ENCODE peak calls at places on chromosomes 16 and 17, in six cellular contexts. R is EL; A is esophagus squamous epithelium; C is mucosa of gallbladder; I is stimulated activated CD8-positive, alpha-beta memory T cell treated with anti-CD3 and anti-CD28 coated beads, Interleukin-4, amount 100 ng/mL, for 4 hours; G is ACHN. N is an unnamed sample.

GRCh38 chr16:527015-527903 is at the start of gene CAPN15:
- DNase-seq in R (peak), A (no peak), C (peak), I (peak), G (peak), N (peak)

GRCh38 chr16:22328081-22328725 is 31.0 kb downstream of the POLR3E start:
- DNase-seq in R (no peak), A (no peak), C (no peak), I (no peak), G (no peak), N (no peak)

GRCh38 chr17:45432405-45433113 is at the start of gene ARHGAP27:
- DNase-seq in R (peak), A (no peak), C (no peak), I (no peak), G (no peak), N (peak)

GRCh38 chr17:1067282-1067956 is 70.5 kb downstream of the TIMM22 start:
- DNase-seq in R (no peak), A (no peak), C (peak), I (no peak), G (no peak), N (no peak)

GRCh38 chr17:72518810-72519597 is 398.2 kb downstream of the SOX9 start:
- DNase-seq in R (no peak), A (no peak), C (peak), I (no peak), G (no peak), N (no peak)

GRCh38 chr17:27817731-27818130 is 17.4 kb upstream of the NOS2 start:
- DNase-seq in R (peak), A (no peak), C (no peak), I (no peak), G (no peak), N (peak)

GRCh38 chr17:45436161-45436560 is 3.5 kb upstream of the ARHGAP27 start:
- DNase-seq in R (no peak), A (no peak), C (no peak), I (no peak), G (no peak), N (no peak)

GRCh38 chr16:50227665-50228064 is 38.7 kb upstream of the ADCY7 start:
- DNase-seq in R (no peak), A (no peak), C (no peak), I (no peak), G (no peak), N (no peak)

GRCh38 chr17:81330884-81331245 is 35.8 kb upstream of the SLC38A10 start:
- DNase-seq in R (no peak), A (no peak), C (no peak), I (no peak), G (no peak), N (no peak)

GRCh38 chr16:2963611-2964415 is at the start of gene KREMEN2:
- DNase-seq in R (peak), A (no peak), C (no peak), I (no peak), G (peak), N (peak)

GRCh38 chr16:15403392-15403995 is 7.9 kb downstream of the MPV17L start:
- DNase-seq in R (no peak), A (no peak), C (no peak), I (no peak), G (no peak), N (peak)

GRCh38 chr17:17179371-17179827 is 26.7 kb downstream of the PLD6 start:
- DNase-seq in R (no peak), A (no peak), C (no peak), I (no peak), G (no peak), N (peak)

GRCh38 chr17:68314916-68315535 is 23.7 kb downstream of the ARSG start:
- DNase-seq in R (no peak), A (no peak), C (peak), I (no peak), G (no peak), N (no peak)

GRCh38 chr16:71339481-71340171 is 18.9 kb upstream of the CALB2 start:
- DNase-seq in R (no peak), A (no peak), C (no peak), I (no peak), G (no peak), N (no peak)

GRCh38 chr17:44875761-44876160 is 23.5 kb downstream of the EFTUD2 start:
- DNase-seq in R (no peak), A (no peak), C (no peak), I (no peak), G (no peak), N (no peak)

GRCh38 chr17:56819431-56820145 is 14.1 kb downstream of the C17orf67 start:
- DNase-seq in R (peak), A (no peak), C (peak), I (peak), G (peak), N (peak)

GRCh38 chr17:74645010-74645409 is 21.5 kb upstream of the CD300E start:
- DNase-seq in R (no peak), A (no peak), C (no peak), I (no peak), G (no peak), N (no peak)

GRCh38 chr17:10738516-10739258 is 8.9 kb upstream of the TMEM220 start:
- DNase-seq in R (no peak), A (no peak), C (no peak), I (no peak), G (no peak), N (no peak)

GRCh38 chr16:48734220-48734619 is 124.2 kb upstream of the N4BP1 start:
- DNase-seq in R (no peak), A (no peak), C (no peak), I (no peak), G (no peak), N (no peak)

GRCh38 chr16:67223992-67224391 is 2.9 kb upstream of the TMEM208 start:
- DNase-seq in R (no peak), A (no peak), C (no peak), I (no peak), G (no peak), N (no peak)

GRCh38 chr17:79084291-79085153 is 9.9 kb downstream of the ENGASE start:
- DNase-seq in R (no peak), A (no peak), C (no peak), I (no peak), G (no peak), N (no peak)

GRCh38 chr17:75652934-75653549 is 13.9 kb downstream of the RECQL5 start:
- DNase-seq in R (peak), A (no peak), C (no peak), I (no peak), G (peak), N (peak)

GRCh38 chr17:70225272-70225671 is 55.9 kb downstream of the KCNJ2 start:
- DNase-seq in R (no peak), A (no peak), C (no peak), I (no peak), G (no peak), N (no peak)

GRCh38 chr16:20285993-20286499 is 41.3 kb downstream of the GP2 start:
- DNase-seq in R (no peak), A (no peak), C (no peak), I (no peak), G (no peak), N (no peak)

GRCh38 chr17:21149626-21150025 is 22.9 kb downstream of the DHRS7B start:
- DNase-seq in R (no peak), A (no peak), C (no peak), I (no peak), G (no peak), N (no peak)

GRCh38 chr17:44900894-44901293 is 1.6 kb upstream of the EFTUD2 start:
- DNase-seq in R (peak), A (no peak), C (no peak), I (no peak), G (peak), N (peak)

GRCh38 chr17:78661092-78661770 is 84.0 kb upstream of the DNAH17 start:
- DNase-seq in R (peak), A (no peak), C (no peak), I (no peak), G (peak), N (peak)

GRCh38 chr16:67296422-67296821 is 17.1 kb downstream of the PLEKHG4 start:
- DNase-seq in R (peak), A (no peak), C (no peak), I (no peak), G (no peak), N (peak)

GRCh38 chr16:1770328-1771071 is 843 bp downstream of the NME3 start:
- DNase-seq in R (peak), A (no peak), C (peak), I (no peak), G (peak), N (peak)

GRCh38 chr17:15392326-15392739 is 50.9 kb upstream of the TEKT3 start:
- DNase-seq in R (peak), A (no peak), C (no peak), I (no peak), G (no peak), N (peak)

GRCh38 chr17:82366749-82367148 is 4.8 kb upstream of the UTS2R start:
- DNase-seq in R (no peak), A (no peak), C (no peak), I (no peak), G (no peak), N (no peak)

N was measured in ELR.